ENCODE peak calls at places on chromosomes 4 and X, in nine cellular contexts. One of them, this sample, is unnamed.

GRCh38 chr4:82989567-82990429 is 20.8 kb downstream of the LIN54 start:
- DNase-seq in progenitor cell of endocrine pancreas: no peak
- DNase-seq in WTC11: no peak
- DNase-seq in GM12865: peak
- DNase-seq in lower leg skin: no peak
- DNase-seq in upper lobe of right lung: no peak
- DNase-seq in Calu3: no peak
- DNase-seq in tibial artery: no peak
- DNase-seq in PC-9: no peak
- DNase-seq in this sample: peak

GRCh38 chr4:17009871-17010367 is 111.5 kb upstream of the LDB2 start:
- DNase-seq in progenitor cell of endocrine pancreas: no peak
- DNase-seq in WTC11: no peak
- DNase-seq in GM12865: no peak
- DNase-seq in lower leg skin: no peak
- DNase-seq in upper lobe of right lung: no peak
- DNase-seq in Calu3: no peak
- DNase-seq in tibial artery: no peak
- DNase-seq in PC-9: no peak
- DNase-seq in this sample: no peak

GRCh38 chr4:119300072-119300387 is 21.9 kb downstream of the FABP2 start:
- DNase-seq in progenitor cell of endocrine pancreas: no peak
- DNase-seq in WTC11: peak
- DNase-seq in GM12865: peak
- DNase-seq in lower leg skin: peak
- DNase-seq in upper lobe of right lung: peak
- DNase-seq in Calu3: peak
- DNase-seq in tibial artery: peak
- DNase-seq in PC-9: no peak
- DNase-seq in this sample: peak

GRCh38 chrX:147911192-147912022 is at the start of gene FMR1:
- DNase-seq in progenitor cell of endocrine pancreas: peak
- DNase-seq in WTC11: peak
- DNase-seq in GM12865: peak
- DNase-seq in lower leg skin: peak
- DNase-seq in upper lobe of right lung: peak
- DNase-seq in Calu3: peak
- DNase-seq in tibial artery: peak
- DNase-seq in PC-9: peak
- DNase-seq in this sample: peak

GRCh38 chr4:173170210-173170778 is 1.7 kb downstream of the GALNT7 start:
- DNase-seq in progenitor cell of endocrine pancreas: no peak
- DNase-seq in WTC11: no peak
- DNase-seq in GM12865: no peak
- DNase-seq in lower leg skin: no peak
- DNase-seq in upper lobe of right lung: no peak
- DNase-seq in Calu3: no peak
- DNase-seq in tibial artery: no peak
- DNase-seq in PC-9: no peak
- DNase-seq in this sample: no peak

GRCh38 chrX:48918303-48918643 is 551 bp downstream of the PIM2 start:
- DNase-seq in progenitor cell of endocrine pancreas: no peak
- DNase-seq in WTC11: no peak
- DNase-seq in GM12865: peak
- DNase-seq in lower leg skin: no peak
- DNase-seq in upper lobe of right lung: no peak
- DNase-seq in Calu3: no peak
- DNase-seq in tibial artery: no peak
- DNase-seq in PC-9: no peak
- DNase-seq in this sample: no peak

GRCh38 chr4:68954126-68954525 is 2.5 kb upstream of the UGT2A3 start:
- DNase-seq in progenitor cell of endocrine pancreas: no peak
- DNase-seq in WTC11: no peak
- DNase-seq in GM12865: no peak
- DNase-seq in lower leg skin: no peak
- DNase-seq in upper lobe of right lung: no peak
- DNase-seq in Calu3: no peak
- DNase-seq in tibial artery: no peak
- DNase-seq in PC-9: no peak
- DNase-seq in this sample: no peak

GRCh38 chr4:153428816-153429592 is 37.2 kb upstream of the TMEM131L start:
- DNase-seq in progenitor cell of endocrine pancreas: no peak
- DNase-seq in WTC11: no peak
- DNase-seq in GM12865: no peak
- DNase-seq in lower leg skin: no peak
- DNase-seq in upper lobe of right lung: no peak
- DNase-seq in Calu3: no peak
- DNase-seq in tibial artery: no peak
- DNase-seq in PC-9: no peak
- DNase-seq in this sample: no peak

GRCh38 chr4:147547314-147548056 is 66.6 kb downstream of the EDNRA start:
- DNase-seq in progenitor cell of endocrine pancreas: no peak
- DNase-seq in WTC11: no peak
- DNase-seq in GM12865: peak
- DNase-seq in lower leg skin: no peak
- DNase-seq in upper lobe of right lung: no peak
- DNase-seq in Calu3: no peak
- DNase-seq in tibial artery: no peak
- DNase-seq in PC-9: no peak
- DNase-seq in this sample: peak

GRCh38 chr4:53199356-53199755 is 166.5 kb downstream of the SCFD2 start:
- DNase-seq in progenitor cell of endocrine pancreas: no peak
- DNase-seq in WTC11: no peak
- DNase-seq in GM12865: no peak
- DNase-seq in lower leg skin: no peak
- DNase-seq in upper lobe of right lung: no peak
- DNase-seq in Calu3: no peak
- DNase-seq in tibial artery: no peak
- DNase-seq in PC-9: no peak
- DNase-seq in this sample: no peak

GRCh38 chr4:174423257-174423944 is 98.9 kb downstream of the HPGD start:
- DNase-seq in progenitor cell of endocrine pancreas: no peak
- DNase-seq in WTC11: no peak
- DNase-seq in GM12865: peak
- DNase-seq in lower leg skin: peak
- DNase-seq in upper lobe of right lung: no peak
- DNase-seq in Calu3: peak
- DNase-seq in tibial artery: no peak
- DNase-seq in PC-9: peak
- DNase-seq in this sample: peak

GRCh38 chr4:14387647-14388046 is 614.6 kb upstream of the CPEB2 start:
- DNase-seq in progenitor cell of endocrine pancreas: no peak
- DNase-seq in WTC11: no peak
- DNase-seq in GM12865: no peak
- DNase-seq in lower leg skin: no peak
- DNase-seq in upper lobe of right lung: no peak
- DNase-seq in Calu3: no peak
- DNase-seq in tibial artery: no peak
- DNase-seq in PC-9: no peak
- DNase-seq in this sample: no peak

GRCh38 chr4:3710451-3711182 is 55.6 kb upstream of the ADRA2C start:
- DNase-seq in progenitor cell of endocrine pancreas: no peak
- DNase-seq in WTC11: no peak
- DNase-seq in GM12865: no peak
- DNase-seq in lower leg skin: no peak
- DNase-seq in upper lobe of right lung: peak
- DNase-seq in Calu3: no peak
- DNase-seq in tibial artery: peak
- DNase-seq in PC-9: no peak
- DNase-seq in this sample: no peak

GRCh38 chrX:148380614-148381561 is 119.5 kb upstream of the AFF2 start:
- DNase-seq in progenitor cell of endocrine pancreas: no peak
- DNase-seq in WTC11: no peak
- DNase-seq in GM12865: peak
- DNase-seq in lower leg skin: no peak
- DNase-seq in upper lobe of right lung: no peak
- DNase-seq in Calu3: no peak
- DNase-seq in tibial artery: no peak
- DNase-seq in PC-9: no peak
- DNase-seq in this sample: no peak

GRCh38 chr4:156298230-156298629 is 344.6 kb upstream of the CTSO start:
- DNase-seq in progenitor cell of endocrine pancreas: no peak
- DNase-seq in WTC11: no peak
- DNase-seq in GM12865: no peak
- DNase-seq in lower leg skin: no peak
- DNase-seq in upper lobe of right lung: no peak
- DNase-seq in Calu3: no peak
- DNase-seq in tibial artery: no peak
- DNase-seq in PC-9: no peak
- DNase-seq in this sample: peak

GRCh38 chr4:102693266-102693850 is 67.4 kb downstream of the MANBA start:
- DNase-seq in progenitor cell of endocrine pancreas: no peak
- DNase-seq in WTC11: no peak
- DNase-seq in GM12865: no peak
- DNase-seq in lower leg skin: no peak
- DNase-seq in upper lobe of right lung: no peak
- DNase-seq in Calu3: no peak
- DNase-seq in tibial artery: no peak
- DNase-seq in PC-9: no peak
- DNase-seq in this sample: no peak

GRCh38 chrX:133335027-133335426 is 80.3 kb downstream of the GPC4 start:
- DNase-seq in progenitor cell of endocrine pancreas: no peak
- DNase-seq in WTC11: no peak
- DNase-seq in GM12865: peak
- DNase-seq in lower leg skin: no peak
- DNase-seq in upper lobe of right lung: no peak
- DNase-seq in Calu3: peak
- DNase-seq in tibial artery: no peak
- DNase-seq in PC-9: peak
- DNase-seq in this sample: peak

GRCh38 chrX:140273921-140274320 is 230.9 kb downstream of the SOX3 start:
- DNase-seq in progenitor cell of endocrine pancreas: no peak
- DNase-seq in WTC11: no peak
- DNase-seq in GM12865: no peak
- DNase-seq in lower leg skin: no peak
- DNase-seq in upper lobe of right lung: no peak
- DNase-seq in Calu3: no peak
- DNase-seq in tibial artery: no peak
- DNase-seq in PC-9: no peak
- DNase-seq in this sample: no peak

GRCh38 chrX:129768186-129768585 is 11.6 kb upstream of the SASH3 start:
- DNase-seq in progenitor cell of endocrine pancreas: no peak
- DNase-seq in WTC11: no peak
- DNase-seq in GM12865: no peak
- DNase-seq in lower leg skin: no peak
- DNase-seq in upper lobe of right lung: no peak
- DNase-seq in Calu3: no peak
- DNase-seq in tibial artery: no peak
- DNase-seq in PC-9: no peak
- DNase-seq in this sample: no peak

GRCh38 chr4:126106658-126107057 is 791.9 kb downstream of the FAT4 start:
- DNase-seq in progenitor cell of endocrine pancreas: no peak
- DNase-seq in WTC11: peak
- DNase-seq in GM12865: peak
- DNase-seq in lower leg skin: no peak
- DNase-seq in upper lobe of right lung: no peak
- DNase-seq in Calu3: no peak
- DNase-seq in tibial artery: no peak
- DNase-seq in PC-9: no peak
- DNase-seq in this sample: peak
- TF ChIP-seq CTCF in progenitor cell of endocrine pancreas: peak
- TF ChIP-seq CTCF in WTC11: no peak
- TF ChIP-seq CTCF in GM12865: peak
- TF ChIP-seq CTCF in lower leg skin: no peak
- TF ChIP-seq CTCF in upper lobe of right lung: no peak
- TF ChIP-seq CTCF in Calu3: no peak
- TF ChIP-seq CTCF in tibial artery: no peak
- TF ChIP-seq CTCF in PC-9: peak
- TF ChIP-seq CTCF in this sample: peak

GRCh38 chr4:26085581-26085980 is 171.6 kb downstream of the SMIM20 start:
- DNase-seq in progenitor cell of endocrine pancreas: no peak
- DNase-seq in WTC11: no peak
- DNase-seq in GM12865: no peak
- DNase-seq in lower leg skin: no peak
- DNase-seq in upper lobe of right lung: no peak
- DNase-seq in Calu3: no peak
- DNase-seq in tibial artery: no peak
- DNase-seq in PC-9: no peak
- DNase-seq in this sample: no peak
- TF ChIP-seq CTCF in progenitor cell of endocrine pancreas: no peak
- TF ChIP-seq CTCF in WTC11: no peak
- TF ChIP-seq CTCF in GM12865: no peak
- TF ChIP-seq CTCF in lower leg skin: no peak
- TF ChIP-seq CTCF in upper lobe of right lung: no peak
- TF ChIP-seq CTCF in Calu3: no peak
- TF ChIP-seq CTCF in tibial artery: no peak
- TF ChIP-seq CTCF in PC-9: no peak
- TF ChIP-seq CTCF in this sample: no peak

DNA sequence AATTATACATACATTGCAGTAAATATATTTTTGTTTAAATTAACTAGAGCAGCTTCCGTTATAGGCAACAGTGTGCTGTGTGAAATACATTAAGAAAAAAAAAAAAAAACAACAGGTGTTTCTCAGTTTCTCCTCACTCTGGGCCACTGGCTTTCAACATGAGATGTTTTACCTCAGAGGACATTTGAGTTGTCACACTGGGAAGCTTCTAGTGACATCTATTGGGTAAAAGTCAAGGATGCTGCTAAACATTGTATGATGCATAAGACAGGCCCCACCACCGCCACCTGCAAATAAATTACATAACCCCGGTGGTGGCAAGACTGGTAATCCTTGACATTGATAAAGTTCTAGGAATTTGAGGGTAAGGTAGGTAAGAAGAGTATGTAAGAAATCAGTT is 1512.2 kb downstream of the C4orf33 start:
- DNase-seq in progenitor cell of endocrine pancreas: no peak
- DNase-seq in WTC11: no peak
- DNase-seq in GM12865: no peak
- DNase-seq in lower leg skin: no peak
- DNase-seq in upper lobe of right lung: no peak
- DNase-seq in Calu3: no peak
- DNase-seq in tibial artery: no peak
- DNase-seq in PC-9: no peak
- DNase-seq in this sample: no peak
- TF ChIP-seq CTCF in progenitor cell of endocrine pancreas: no peak
- TF ChIP-seq CTCF in WTC11: no peak
- TF ChIP-seq CTCF in GM12865: no peak
- TF ChIP-seq CTCF in lower leg skin: no peak
- TF ChIP-seq CTCF in upper lobe of right lung: no peak
- TF ChIP-seq CTCF in Calu3: no peak
- TF ChIP-seq CTCF in tibial artery: no peak
- TF ChIP-seq CTCF in PC-9: no peak
- TF ChIP-seq CTCF in this sample: no peak

DNA sequence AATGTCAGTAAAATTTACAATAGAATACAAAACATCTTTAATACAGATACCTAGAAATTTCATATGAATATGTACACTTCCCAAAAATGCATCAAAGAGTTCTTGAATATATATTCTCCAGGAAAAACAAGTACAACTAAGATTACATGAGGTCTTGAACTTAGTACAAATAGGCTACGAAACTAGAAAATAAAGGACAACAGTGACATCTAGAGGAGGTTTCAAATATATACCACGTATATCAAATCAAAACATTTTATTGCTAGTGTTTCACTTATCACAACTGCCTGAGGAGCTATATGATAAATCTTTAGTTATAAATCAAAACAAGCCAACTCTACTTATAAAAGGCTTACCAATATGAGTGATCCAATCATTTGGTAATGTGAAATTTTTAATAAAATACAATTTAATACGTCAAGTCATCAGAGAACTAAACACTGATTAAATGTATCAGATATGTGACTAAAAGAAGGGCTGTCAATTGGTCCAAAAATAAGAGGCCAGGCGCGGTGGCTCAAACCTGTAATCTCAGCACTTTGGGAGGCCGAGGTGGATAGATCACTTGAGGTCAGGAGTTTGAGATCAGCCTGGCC is 36.6 kb downstream of the ANAPC10 start:
- DNase-seq in progenitor cell of endocrine pancreas: no peak
- DNase-seq in WTC11: no peak
- DNase-seq in GM12865: peak
- DNase-seq in lower leg skin: no peak
- DNase-seq in upper lobe of right lung: no peak
- DNase-seq in Calu3: no peak
- DNase-seq in tibial artery: no peak
- DNase-seq in PC-9: no peak
- DNase-seq in this sample: peak
- TF ChIP-seq CTCF in progenitor cell of endocrine pancreas: peak
- TF ChIP-seq CTCF in WTC11: peak
- TF ChIP-seq CTCF in GM12865: no peak
- TF ChIP-seq CTCF in lower leg skin: no peak
- TF ChIP-seq CTCF in upper lobe of right lung: peak
- TF ChIP-seq CTCF in Calu3: no peak
- TF ChIP-seq CTCF in tibial artery: peak
- TF ChIP-seq CTCF in PC-9: peak
- TF ChIP-seq CTCF in this sample: no peak